ENCODE peak calls at places on chromosomes 16 and 17, in six cellular contexts. P, T, Y, I, B and K are unnamed samples.

GRCh38 chr16:1108299-1109252 is 12.5 kb upstream of the C1QTNF8 start:
- DNase-seq in T (no peak), P (no peak), B (no peak), Y (no peak), I (peak), K (no peak)

GRCh38 chr17:8057691-8058114 is 18.8 kb downstream of the ALOX15B start:
- DNase-seq in Y (no peak), I (peak), P (peak), B (peak), T (peak), K (no peak)

GRCh38 chr16:87099001-87099740 is 218.0 kb downstream of the C16orf95 start:
- DNase-seq in T (no peak), P (no peak), B (no peak), I (no peak), Y (no peak), K (no peak)

GRCh38 chr17:62860962-62861873 is 53.1 kb upstream of the MARCHF10 start:
- DNase-seq in Y (no peak), I (no peak), T (no peak), P (no peak), B (no peak), K (no peak)

GRCh38 chr17:77417575-77417974 is 276.8 kb downstream of the SEC14L1 start:
- DNase-seq in I (no peak), P (no peak), Y (no peak), B (no peak), T (no peak), K (no peak)

GRCh38 chr16:27579086-27579980 is 29.4 kb downstream of the KATNIP start:
- DNase-seq in B (no peak), I (peak), Y (no peak), P (no peak), T (no peak), K (no peak)

GRCh38 chr16:17416461-17417221 is 54.1 kb downstream of the XYLT1 start:
- DNase-seq in P (peak), I (peak), Y (peak), B (peak), T (no peak), K (peak)

GRCh38 chr17:29238133-29238850 is 8.4 kb upstream of the CRYBA1 start:
- DNase-seq in B (no peak), I (peak), P (no peak), T (peak), Y (no peak), K (no peak)

GRCh38 chr16:86241681-86242080 is 268.6 kb upstream of the FOXF1 start:
- DNase-seq in B (peak), T (no peak), I (no peak), Y (no peak), P (no peak), K (no peak)

GRCh38 chr17:42188749-42189650 is 3.7 kb upstream of the HCRT start:
- DNase-seq in T (no peak), B (no peak), Y (no peak), I (no peak), P (no peak), K (no peak)

GRCh38 chr17:42192189-42193126 is 1.8 kb downstream of the GHDC start:
- DNase-seq in T (no peak), P (no peak), B (no peak), Y (no peak), I (no peak), K (peak)

GRCh38 chr17:42189651-42189965 is 4.4 kb upstream of the HCRT start:
- DNase-seq in T (no peak), P (no peak), I (no peak), Y (no peak), B (no peak), K (no peak)

GRCh38 chr17:42191209-42191608 is 3.1 kb downstream of the GHDC start:
- DNase-seq in P (no peak), Y (no peak), T (no peak), B (no peak), I (no peak), K (no peak)

GRCh38 chr17:42190491-42191180 is 3.7 kb downstream of the GHDC start:
- DNase-seq in Y (no peak), B (no peak), T (no peak), I (no peak), P (no peak), K (no peak)
- H3K27ac ChIP-seq in Y (no peak), B (no peak), T (no peak), I (no peak), P (no peak), K (no peak)

GRCh38 chr16:70679653-70680494 is 6.0 kb downstream of the MTSS2 start:
- DNase-seq in Y (peak), I (peak), B (no peak), T (no peak), P (no peak), K (no peak)
- H3K27ac ChIP-seq in Y (no peak), I (no peak), B (no peak), T (no peak), P (no peak), K (no peak)

GRCh38 chr17:51608251-51608933 is 348.0 kb downstream of the UTP18 start:
- DNase-seq in T (no peak), B (no peak), I (no peak), Y (no peak), P (no peak), K (no peak)
- H3K27ac ChIP-seq in T (no peak), B (no peak), I (no peak), Y (no peak), P (no peak), K (no peak)

DNA sequence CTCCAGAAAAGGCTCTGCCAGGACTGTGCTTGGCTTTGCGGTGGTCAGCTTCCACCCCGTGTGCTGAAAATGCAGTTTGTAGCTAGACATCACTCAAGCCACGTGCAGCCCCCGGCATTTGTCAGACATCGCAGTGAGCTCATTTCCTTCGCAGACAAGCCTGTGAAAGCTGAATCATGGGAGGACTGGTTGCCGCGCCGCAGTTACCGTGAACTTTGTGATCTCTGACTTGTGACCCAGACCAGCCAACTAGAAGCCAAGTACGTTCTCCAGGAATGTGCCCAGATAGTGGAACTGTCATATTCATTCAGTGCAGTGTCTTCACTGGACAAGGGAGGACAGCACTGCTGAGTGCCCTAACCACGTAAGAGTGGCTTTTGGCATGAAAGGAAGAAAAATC is 58.1 kb downstream of the NDE1 start:
- DNase-seq in Y (no peak), P (no peak), B (peak), I (no peak), T (peak), K (no peak)
- H3K27ac ChIP-seq in Y (no peak), P (no peak), B (no peak), I (no peak), T (peak), K (no peak)

GRCh38 chr17:55704412-55704811 is 18.3 kb downstream of the TMEM100 start:
- DNase-seq in Y (no peak), B (no peak), P (no peak), T (no peak), I (no peak), K (no peak)

GRCh38 chr17:55708575-55708974 is 14.1 kb downstream of the TMEM100 start:
- DNase-seq in I (no peak), P (no peak), Y (no peak), T (no peak), B (no peak), K (no peak)

GRCh38 chr17:55709440-55709839 is 13.2 kb downstream of the TMEM100 start:
- DNase-seq in Y (no peak), B (no peak), I (no peak), T (no peak), P (no peak), K (no peak)

GRCh38 chr17:55705847-55706246 is 16.8 kb downstream of the TMEM100 start:
- DNase-seq in B (no peak), I (no peak), P (no peak), Y (no peak), T (no peak), K (no peak)

DNA sequence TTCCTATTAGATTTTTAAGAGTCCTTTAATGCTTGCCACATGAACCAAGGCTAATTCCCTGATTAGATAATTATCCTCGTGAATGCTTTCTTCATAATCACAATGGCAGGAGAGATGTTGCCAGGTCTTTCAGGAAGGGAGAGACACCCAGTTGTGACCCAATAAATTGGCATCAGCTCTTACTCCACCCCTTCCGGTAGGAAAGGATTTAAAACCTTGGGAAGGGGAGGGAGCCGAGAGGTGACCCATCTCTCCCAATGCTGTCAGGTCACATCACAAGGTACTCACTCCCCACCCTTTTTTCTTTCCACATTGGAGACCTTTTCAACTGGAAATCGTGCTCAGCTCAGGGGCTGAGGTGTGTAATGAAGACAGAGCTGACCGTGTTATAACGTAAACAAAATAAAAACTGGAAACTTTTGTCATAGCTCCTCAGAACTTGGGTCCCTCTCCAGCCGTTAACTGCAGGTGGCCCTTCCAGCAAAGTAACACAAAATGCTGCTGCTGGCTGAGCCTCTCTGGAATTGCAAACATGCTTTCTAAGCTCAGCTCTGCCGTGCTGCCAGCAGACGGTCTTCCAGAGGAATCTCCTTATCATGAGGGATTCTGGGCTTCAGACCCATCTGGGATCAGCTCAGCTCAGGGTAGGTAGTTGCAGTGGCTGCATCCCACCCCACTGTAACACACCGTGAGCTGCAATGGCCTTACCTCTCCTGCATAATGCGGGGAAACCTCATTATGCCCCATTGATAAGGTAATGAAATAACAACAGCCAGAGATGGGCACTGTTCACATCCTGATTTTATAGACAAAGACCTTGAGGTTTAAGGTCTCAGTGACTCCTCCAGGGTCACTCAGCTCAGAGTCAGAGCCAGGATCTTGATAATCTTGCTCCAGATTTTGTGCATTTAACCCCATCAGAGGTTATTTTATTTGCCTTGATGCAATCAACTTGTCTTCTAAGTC is 15.6 kb downstream of the TMEM100 start:
- DNase-seq in T (no peak), I (no peak), P (no peak), B (no peak), Y (no peak), K (no peak)
- H3K27ac ChIP-seq in T (no peak), I (no peak), P (no peak), B (no peak), Y (no peak), K (no peak)

GRCh38 chr17:61416211-61416539 is 16.5 kb downstream of the TBX2 start:
- DNase-seq in P (no peak), B (no peak), I (no peak), T (no peak), Y (no peak), K (no peak)

GRCh38 chr17:61415374-61416210 is 15.9 kb downstream of the TBX2 start:
- DNase-seq in Y (no peak), B (peak), T (no peak), P (no peak), I (peak), K (peak)

GRCh38 chr17:61414936-61415251 is 15.3 kb downstream of the TBX2 start:
- DNase-seq in B (no peak), I (no peak), P (no peak), T (no peak), Y (no peak), K (peak)

GRCh38 chr17:61418433-61418832 is 18.8 kb downstream of the TBX2 start:
- DNase-seq in Y (no peak), P (no peak), T (no peak), I (no peak), B (no peak), K (no peak)

GRCh38 chr17:61416540-61417363 is 17.1 kb downstream of the TBX2 start:
- DNase-seq in T (peak), B (peak), P (peak), Y (peak), I (peak), K (peak)
- H3K27ac ChIP-seq in T (no peak), B (no peak), P (no peak), Y (no peak), I (no peak), K (peak)

GRCh38 chr17:35548213-35548810 is 10.8 kb upstream of the SLFN12L start:
- DNase-seq in T (no peak), Y (no peak), P (no peak), B (no peak), I (no peak), K (no peak)
- H3K27ac ChIP-seq in T (no peak), Y (no peak), P (no peak), B (no peak), I (no peak), K (no peak)

GRCh38 chr16:28592511-28592910 is 4.3 kb downstream of the SULT1A2 start:
- DNase-seq in Y (no peak), B (no peak), I (no peak), P (no peak), T (no peak), K (no peak)

GRCh38 chr16:28590384-28591340 is 6.2 kb downstream of the SULT1A2 start:
- DNase-seq in T (no peak), B (no peak), I (no peak), P (no peak), Y (no peak), K (no peak)

GRCh38 chr16:28591355-28591754 is 5.5 kb downstream of the SULT1A2 start:
- DNase-seq in P (no peak), Y (no peak), I (no peak), T (no peak), B (no peak), K (no peak)

GRCh38 chr16:28596115-28596630 is 677 bp downstream of the SULT1A2 start:
- DNase-seq in P (no peak), T (no peak), I (peak), B (no peak), Y (no peak), K (no peak)

GRCh38 chr16:28592979-28593553 is 3.8 kb downstream of the SULT1A2 start:
- DNase-seq in Y (no peak), B (no peak), T (no peak), I (no peak), P (no peak), K (no peak)
- H3K27ac ChIP-seq in Y (no peak), B (no peak), T (no peak), I (no peak), P (no peak), K (no peak)

GRCh38 chr16:19882641-19883040 is 2.0 kb downstream of the GPRC5B start:
- DNase-seq in B (no peak), Y (no peak), T (no peak), I (no peak), P (no peak), K (no peak)
- H3K27ac ChIP-seq in B (no peak), Y (no peak), T (no peak), I (no peak), P (no peak), K (no peak)